ENCODE peak calls at places on chromosomes 3 and 15, in seven cellular contexts. D is ovary; J is body of pancreas; T is upper lobe of right lung; H is IMR-90; Y is PC-9; C is CD4-positive, CD25-positive, alpha-beta regulatory T cell. U is an unnamed sample.

GRCh38 chr15:43903864-43904290 is 77.1 kb downstream of the WDR76 start:
- DNase-seq in D (peak; percentile 42), J (peak; percentile 36), H (peak; percentile 58), Y (peak; percentile 51), T (no peak), C (peak; percentile 56), U (no peak)

GRCh38 chr3:4882548-4882947 is 96.7 kb upstream of the BHLHE40 start:
- DNase-seq in H (no peak), D (no peak), C (no peak), J (no peak), Y (no peak), T (no peak), U (no peak)

GRCh38 chr3:10404377-10404776 is 83.5 kb upstream of the SEC13 start:
- DNase-seq in D (no peak), H (no peak), C (no peak), Y (no peak), J (no peak), T (no peak), U (no peak)

GRCh38 chr15:54884312-54884711 is 312.4 kb downstream of the RSL24D1 start:
- DNase-seq in C (no peak), D (no peak), J (no peak), T (no peak), H (no peak), Y (no peak), U (no peak)

GRCh38 chr3:55486857-55487375 is at the start of gene WNT5A:
- DNase-seq in Y (no peak), T (peak; percentile 84), J (peak; percentile 57), C (no peak), D (peak; percentile 74), H (no peak), U (no peak)

GRCh38 chr3:44117239-44117638 is 124.4 kb upstream of the TOPAZ1 start:
- DNase-seq in J (peak; percentile 41), C (no peak), Y (no peak), D (no peak), H (no peak), T (no peak), U (no peak)

GRCh38 chr3:21017115-21017852 is 733.7 kb downstream of the ZNF385D start:
- DNase-seq in T (no peak), H (no peak), Y (no peak), J (no peak), C (no peak), D (no peak), U (no peak)

GRCh38 chr15:64926661-64927060 is 15.0 kb downstream of the ANKDD1A start:
- DNase-seq in H (no peak), Y (no peak), T (no peak), C (no peak), D (no peak), J (no peak), U (no peak)

GRCh38 chr3:188085596-188086560 is 68.1 kb upstream of the LPP start:
- DNase-seq in C (no peak), J (no peak), T (no peak), Y (no peak), D (no peak), H (no peak), U (no peak)

GRCh38 chr3:188230962-188231361 is 77.0 kb downstream of the LPP start:
- DNase-seq in C (no peak), H (peak; percentile 75), D (no peak), J (no peak), Y (peak; percentile 56), T (no peak), U (peak; percentile 89)

GRCh38 chr3:34832865-34833508 is 806.3 kb upstream of the ARPP21 start:
- DNase-seq in J (no peak), Y (no peak), C (no peak), D (no peak), H (no peak), T (no peak), U (no peak)

GRCh38 chr15:83053151-83053550 is 13.9 kb downstream of the BTBD1 start:
- DNase-seq in D (no peak), T (no peak), C (no peak), J (no peak), Y (peak; percentile 50), H (peak; percentile 86), U (no peak)

GRCh38 chr3:105997800-105998526 is 129.2 kb upstream of the CBLB start:
- DNase-seq in T (no peak), Y (peak; percentile 95), H (peak; percentile 95), D (no peak), C (no peak), J (no peak), U (no peak)

GRCh38 chr3:176696816-176697215 is 500.5 kb downstream of the TBL1XR1 start:
- DNase-seq in H (no peak), J (peak; percentile 27), C (no peak), Y (no peak), D (no peak), T (no peak), U (no peak)

GRCh38 chr3:194999491-194999890 is 271.5 kb downstream of the XXYLT1 start:
- DNase-seq in D (no peak), Y (no peak), H (no peak), T (peak; percentile 33), C (no peak), J (no peak), U (no peak)

GRCh38 chr3:172125053-172125452 is 85.7 kb downstream of the FNDC3B start:
- DNase-seq in H (no peak), D (no peak), C (no peak), Y (no peak), J (no peak), T (no peak), U (no peak)

DNA sequence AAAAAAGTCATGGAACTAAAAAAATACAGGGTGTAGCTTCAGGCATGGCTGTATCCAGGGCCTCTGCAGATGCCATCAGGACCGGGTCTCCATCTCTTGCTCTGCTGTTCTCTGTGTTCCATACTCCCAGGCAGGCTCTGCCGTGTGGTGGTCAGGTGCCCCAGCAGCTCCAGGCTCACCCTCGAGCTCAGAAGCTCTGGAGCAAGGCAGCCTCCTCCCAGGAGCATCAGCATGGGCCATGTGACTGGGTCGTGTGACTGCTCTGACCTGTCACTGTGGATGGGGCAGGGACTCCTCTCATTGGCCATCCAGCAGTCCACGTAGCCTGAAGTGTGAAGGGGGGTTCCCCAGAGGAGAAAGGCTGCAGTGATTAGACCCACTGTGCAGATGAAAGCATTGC is 8.5 kb downstream of the FBLN2 start:
- DNase-seq in Y (no peak), H (no peak), C (no peak), J (no peak), T (no peak), D (no peak), U (no peak)
- H3K4me1 ChIP-seq in Y (no peaks in the 10 kb centered on the region), H (no peaks in the 10 kb centered on the region), C (no peaks in the 10 kb centered on the region), J (no peaks in the 10 kb centered on the region), T (peaks cover 4% of the 10 kb centered on the region), D (no peaks in the 10 kb centered on the region), U (peaks cover 39% of the 10 kb centered on the region)

DNA sequence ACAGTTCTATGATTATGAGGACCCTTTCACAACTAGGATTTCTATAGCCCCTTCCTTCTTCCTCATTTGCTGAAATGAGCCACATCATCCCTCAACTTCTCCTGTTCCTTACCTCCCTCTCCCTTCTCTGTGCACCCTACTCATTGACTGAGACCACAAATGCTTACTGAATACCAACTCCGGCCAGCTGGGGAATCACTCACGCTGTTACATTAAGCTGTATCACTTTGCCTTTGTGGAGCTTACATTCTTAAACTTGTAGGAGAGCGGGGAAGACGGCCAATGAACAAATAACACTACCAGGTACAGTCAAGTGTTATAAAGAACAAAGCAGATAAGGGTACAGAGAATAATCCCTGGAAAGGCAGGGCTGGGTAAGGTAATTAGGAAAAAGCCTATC is 5.7 kb downstream of the SUCLG2 start:
- DNase-seq in T (no peak), Y (no peak), D (no peak), C (no peak), H (peak; percentile 58), J (no peak), U (peak; percentile 50)
- H3K4me1 ChIP-seq in T (peaks cover 24% of the 10 kb centered on the region), Y (peaks cover 14% of the 10 kb centered on the region), D (peaks cover 3% of the 10 kb centered on the region), C (peaks cover 34% of the 10 kb centered on the region), H (peaks cover 15% of the 10 kb centered on the region), J (peaks cover 57% of the 10 kb centered on the region), U (peaks cover 10% of the 10 kb centered on the region)

DNA sequence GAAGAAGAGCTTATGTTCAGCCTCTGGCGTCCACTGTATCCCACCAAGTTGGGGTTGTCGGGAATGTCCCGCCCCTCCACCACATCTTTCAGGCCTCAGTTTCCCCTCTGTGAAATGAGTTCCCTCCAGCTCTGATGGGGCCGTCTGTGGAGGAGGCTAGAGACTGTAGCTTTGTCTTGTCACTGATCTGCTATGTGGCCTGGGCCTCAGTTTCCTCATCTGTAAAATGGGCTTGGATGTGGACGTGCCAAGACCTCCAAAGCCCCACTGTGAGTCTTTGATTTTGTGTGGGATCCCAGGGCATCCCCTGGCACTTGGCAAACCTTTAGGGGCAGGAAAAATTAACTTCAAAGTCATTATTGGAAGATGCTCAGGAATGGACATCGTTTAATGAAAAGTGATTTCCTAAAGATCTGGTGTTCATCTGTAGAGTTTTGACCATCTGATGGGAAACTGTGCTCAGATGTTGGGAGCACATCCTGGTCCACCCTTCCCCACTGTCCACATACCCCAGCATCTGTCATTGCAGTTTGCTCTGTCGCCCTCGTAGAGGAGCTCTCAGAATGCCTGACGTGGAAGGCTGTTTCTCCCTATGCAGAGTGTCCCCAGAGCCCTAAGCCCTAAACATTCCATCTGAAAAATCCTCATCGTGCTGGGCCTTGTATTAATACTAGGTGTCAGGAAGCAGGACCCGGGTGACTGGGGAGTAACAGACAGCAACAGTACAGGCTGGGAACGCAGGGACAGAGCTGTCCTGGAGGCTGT is 28.5 kb downstream of the SLC6A6 start:
- DNase-seq in J (no peak), C (no peak), T (no peak), D (no peak), Y (peak; percentile 12), H (no peak), U (no peak)
- H3K4me1 ChIP-seq in J (peaks cover 30% of the 10 kb centered on the region), C (peaks cover 94% of the 10 kb centered on the region), T (peaks cover 86% of the 10 kb centered on the region), D (peaks cover 30% of the 10 kb centered on the region), Y (peaks cover 95% of the 10 kb centered on the region), H (peaks cover 35% of the 10 kb centered on the region), U (peaks cover 84% of the 10 kb centered on the region)

GRCh38 chr3:155367510-155367909 is 74.0 kb upstream of the STRIT1 start:
- DNase-seq in J (no peak), D (no peak), T (no peak), Y (no peak), H (no peak), C (no peak), U (no peak)

GRCh38 chr3:155364492-155364891 is 71.0 kb upstream of the STRIT1 start:
- DNase-seq in Y (no peak), H (no peak), J (no peak), C (no peak), T (no peak), D (no peak), U (no peak)

GRCh38 chr3:155362808-155363689 is 69.6 kb upstream of the STRIT1 start:
- DNase-seq in D (no peak), C (no peak), J (no peak), T (no peak), H (no peak), Y (no peak), U (no peak)

GRCh38 chr3:155363690-155364070 is 70.2 kb upstream of the STRIT1 start:
- DNase-seq in J (no peak), T (no peak), C (no peak), Y (no peak), D (no peak), H (no peak), U (no peak)

GRCh38 chr3:155365178-155365783 is 71.8 kb upstream of the STRIT1 start:
- DNase-seq in H (no peak), J (no peak), D (no peak), Y (no peak), T (no peak), C (no peak), U (no peak)
- H3K4me1 ChIP-seq in H (no peaks in the 10 kb centered on the region), J (no peaks in the 10 kb centered on the region), D (no peaks in the 10 kb centered on the region), Y (no peaks in the 10 kb centered on the region), T (no peaks in the 10 kb centered on the region), C (no peaks in the 10 kb centered on the region), U (no peaks in the 10 kb centered on the region)

GRCh38 chr3:115996420-115997108 is 373.3 kb downstream of the GAP43 start:
- DNase-seq in T (no peak), Y (no peak), J (no peak), H (peak; percentile 41), C (no peak), D (no peak), U (no peak)
- H3K4me1 ChIP-seq in T (no peaks in the 10 kb centered on the region), Y (no peaks in the 10 kb centered on the region), J (no peaks in the 10 kb centered on the region), H (peaks cover 10% of the 10 kb centered on the region), C (no peaks in the 10 kb centered on the region), D (no peaks in the 10 kb centered on the region), U (no peaks in the 10 kb centered on the region)